ENCODE peak calls at places on chromosome 6, in six cellular contexts. T, S, J, B, H and X are unnamed samples.

GRCh38 chr6:162177733-162178132 is 549.8 kb downstream of the PRKN start:
- DNase-seq in T (no peak), S (peak; percentile 29), J (no peak), B (peak; percentile 38), H (no peak), X (peak; percentile 59)

GRCh38 chr6:149335924-149336323 is 18.4 kb downstream of the TAB2 start:
- DNase-seq in T (no peak), S (no peak), J (no peak), B (no peak), H (no peak), X (no peak)

GRCh38 chr6:1024587-1024986 is 287.3 kb upstream of the FOXQ1 start:
- DNase-seq in T (no peak), S (no peak), J (no peak), B (no peak), H (no peak), X (no peak)

GRCh38 chr6:48733581-48733980 is 622.6 kb upstream of the PTCHD4 start:
- DNase-seq in T (no peak), S (no peak), J (no peak), B (no peak), H (no peak), X (no peak)

GRCh38 chr6:167734662-167735497 is 91.8 kb upstream of the AFDN start:
- DNase-seq in T (no peak), S (no peak), J (no peak), B (no peak), H (peak; percentile 57), X (no peak)

GRCh38 chr6:137819740-137820139 is 47.3 kb upstream of the TNFAIP3 start:
- DNase-seq in T (peak; percentile 76), S (no peak), J (no peak), B (no peak), H (no peak), X (no peak)

GRCh38 chr6:123338394-123338793 is 298.4 kb downstream of the TRDN start:
- DNase-seq in T (no peak), S (no peak), J (no peak), B (no peak), H (no peak), X (no peak)

GRCh38 chr6:75424610-75425548 is 68.7 kb downstream of the FILIP1 start:
- DNase-seq in T (no peak), S (no peak), J (no peak), B (no peak), H (no peak), X (no peak)

GRCh38 chr6:11613858-11614257 is 76.3 kb downstream of the TMEM170B start:
- DNase-seq in T (no peak), S (no peak), J (no peak), B (no peak), H (no peak), X (no peak)

GRCh38 chr6:107517274-107517673 is 27.4 kb downstream of the SOBP start:
- DNase-seq in T (no peak), S (no peak), J (no peak), B (no peak), H (no peak), X (no peak)

GRCh38 chr6:2732503-2733089 is 18.1 kb downstream of the MYLK4 start:
- DNase-seq in T (no peak), S (no peak), J (no peak), B (no peak), H (no peak), X (no peak)

GRCh38 chr6:154448448-154449096 is 61.9 kb downstream of the CNKSR3 start:
- DNase-seq in T (no peak), S (no peak), J (no peak), B (no peak), H (peak; percentile 87), X (peak; percentile 47)

GRCh38 chr6:32183030-32183429 is 1.0 kb downstream of the AGER start:
- DNase-seq in T (no peak), S (no peak), J (no peak), B (no peak), H (no peak), X (no peak)

GRCh38 chr6:111605100-111605748 is 454 bp downstream of the TRAF3IP2 start:
- DNase-seq in T (peak; percentile 42), S (peak; percentile 80), J (no peak), B (peak; percentile 79), H (peak; percentile 92), X (peak; percentile 96)

GRCh38 chr6:113994934-113995342 is 24.0 kb upstream of the HDAC2 start:
- DNase-seq in T (no peak), S (peak; percentile 46), J (peak; percentile 48), B (no peak), H (no peak), X (peak; percentile 87)

GRCh38 chr6:144500886-144501285 is 215.8 kb downstream of the UTRN start:
- DNase-seq in T (no peak), S (no peak), J (no peak), B (no peak), H (no peak), X (peak; percentile 68)

GRCh38 chr6:99148761-99149160 is 200.7 kb downstream of the FAXC start:
- DNase-seq in T (no peak), S (no peak), J (no peak), B (no peak), H (no peak), X (no peak)

GRCh38 chr6:29887330-29887818 is 55.0 kb upstream of the HLA-A start:
- DNase-seq in T (peak; percentile 46), S (peak; percentile 67), J (peak; percentile 4), B (peak; percentile 39), H (peak; percentile 84), X (peak; percentile 29)

GRCh38 chr6:26280409-26280808 is 84.6 kb upstream of the BTN3A2 start:
- DNase-seq in T (no peak), S (no peak), J (no peak), B (no peak), H (no peak), X (no peak)

GRCh38 chr6:33201935-33202334 is 1.3 kb downstream of the SLC39A7 start:
- DNase-seq in T (no peak), S (no peak), J (no peak), B (no peak), H (no peak), X (no peak)

GRCh38 chr6:8549381-8549780 is 114.0 kb upstream of the SLC35B3 start:
- DNase-seq in T (no peak), S (no peak), J (no peak), B (no peak), H (no peak), X (no peak)

GRCh38 chr6:38876470-38876869 is 161.4 kb downstream of the DNAH8 start:
- DNase-seq in T (peak; percentile 46), S (peak; percentile 21), J (no peak), B (no peak), H (no peak), X (no peak)

GRCh38 chr6:15399651-15400470 is 154.0 kb downstream of the JARID2 start:
- DNase-seq in T (no peak), S (peak; percentile 90), J (no peak), B (peak; percentile 79), H (peak; percentile 91), X (peak; percentile 47)

GRCh38 chr6:117448011-117448410 is 22.3 kb upstream of the ROS1 start:
- DNase-seq in T (no peak), S (no peak), J (no peak), B (no peak), H (no peak), X (no peak)

GRCh38 chr6:52596371-52597028 is 19.6 kb upstream of the TRAM2 start:
- DNase-seq in T (no peak), S (no peak), J (no peak), B (no peak), H (no peak), X (peak; percentile 83)

GRCh38 chr6:71139249-71139648 is 149.4 kb upstream of the OGFRL1 start:
- DNase-seq in T (no peak), S (no peak), J (no peak), B (no peak), H (no peak), X (no peak)

GRCh38 chr6:148446681-148447080 is 104.0 kb downstream of the SASH1 start:
- DNase-seq in T (no peak), S (no peak), J (no peak), B (no peak), H (no peak), X (no peak)

GRCh38 chr6:100633096-100633766 is 168.5 kb upstream of the SIM1 start:
- DNase-seq in T (no peak), S (no peak), J (peak; percentile 5), B (no peak), H (no peak), X (peak; percentile 89)

GRCh38 chr6:2790588-2790987 is 25.4 kb downstream of the WRNIP1 start:
- DNase-seq in T (no peak), S (no peak), J (no peak), B (no peak), H (no peak), X (peak; percentile 36)

GRCh38 chr6:44466955-44467354 is 79.4 kb downstream of the CDC5L start:
- DNase-seq in T (no peak), S (no peak), J (no peak), B (no peak), H (no peak), X (no peak)

GRCh38 chr6:121321282-121321681 is 13.0 kb downstream of the TBC1D32 start:
- DNase-seq in T (no peak), S (no peak), J (no peak), B (no peak), H (no peak), X (no peak)

GRCh38 chr6:121319603-121320002 is 14.7 kb downstream of the TBC1D32 start:
- DNase-seq in T (no peak), S (no peak), J (no peak), B (no peak), H (no peak), X (no peak)

GRCh38 chr6:121314407-121315112 is 19.7 kb downstream of the TBC1D32 start:
- DNase-seq in T (no peak), S (no peak), J (no peak), B (no peak), H (no peak), X (no peak)

DNA sequence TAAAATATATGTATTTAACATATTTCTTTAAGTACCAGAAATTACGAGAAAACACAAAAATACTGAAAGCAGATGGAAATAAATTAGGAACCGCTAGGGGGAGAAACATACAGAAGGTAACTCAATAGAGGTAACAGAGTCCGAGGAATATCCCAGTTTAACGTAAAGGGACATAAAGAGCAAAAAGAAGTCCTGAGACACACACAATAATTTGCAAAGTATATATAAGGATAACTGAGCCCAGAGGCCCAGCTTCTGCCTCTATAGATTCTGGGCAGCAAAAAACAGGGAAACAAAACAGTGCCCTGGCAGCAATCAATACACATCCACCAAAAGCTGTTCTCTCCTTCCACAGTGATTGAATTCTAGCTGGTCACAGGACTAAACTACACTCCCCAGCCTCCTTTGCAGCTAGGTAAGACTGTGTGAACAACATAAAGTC is 15.1 kb downstream of the TBC1D32 start:
- DNase-seq in T (peak; percentile 13), S (no peak), J (no peak), B (no peak), H (no peak), X (peak; percentile 47)
- H3K4me3 ChIP-seq in T (no peak overlapping the region), S (no peak overlapping the region), J (no peak overlapping the region), B (peak overlapping the region; percentile 28), H (no peak overlapping the region), X (peak overlapping the region; percentile 21)

GRCh38 chr6:90187437-90188049 is 109.1 kb downstream of the BACH2 start:
- DNase-seq in T (no peak), S (no peak), J (no peak), B (no peak), H (no peak), X (no peak)
- H3K4me3 ChIP-seq in T (peak overlapping the region; percentile 27), S (no peak overlapping the region), J (no peak overlapping the region), B (no peak overlapping the region), H (no peak overlapping the region), X (no peak overlapping the region)

GRCh38 chr6:150573041-150573681 is 26.5 kb upstream of the PLEKHG1 start:
- DNase-seq in T (no peak), S (peak; percentile 39), J (peak; percentile 20), B (peak; percentile 35), H (no peak), X (no peak)
- H3K4me3 ChIP-seq in T (no peak overlapping the region), S (no peak overlapping the region), J (no peak overlapping the region), B (no peak overlapping the region), H (no peak overlapping the region), X (no peak overlapping the region)

GRCh38 chr6:156827382-156827781 is 50.2 kb downstream of the ARID1B start:
- DNase-seq in T (no peak), S (no peak), J (no peak), B (no peak), H (no peak), X (no peak)
- H3K4me3 ChIP-seq in T (no peak overlapping the region), S (no peak overlapping the region), J (no peak overlapping the region), B (no peak overlapping the region), H (no peak overlapping the region), X (no peak overlapping the region)